ENCODE peak calls at places on chromosomes 12 and 14, in eight cellular contexts. N is stomach; L is WERI-Rb-1; Q is lower lobe of right lung; M is tibial artery; W is foreskin fibroblast; H is heart right ventricle; D is CD8-positive, alpha-beta T cell. U is an unnamed sample.

GRCh38 chr12:94553130-94553519 is 93.5 kb upstream of the CEP83 start:
- DNase-seq in W (peak), Q (no peak), M (no peak), N (no peak), D (no peak), H (no peak), L (no peak), U (no peak)

GRCh38 chr14:21219561-21220111 is 49.6 kb downstream of the HNRNPC start:
- DNase-seq in W (no peak), L (no peak), H (no peak), N (no peak), M (no peak), Q (no peak), D (no peak), U (no peak)

GRCh38 chr14:38868415-38869290 is 234.4 kb downstream of the SEC23A start:
- DNase-seq in H (no peak), N (no peak), D (no peak), L (no peak), Q (no peak), M (no peak), W (no peak), U (peak)

GRCh38 chr14:65414961-65415589 is 2.5 kb downstream of the FUT8 start:
- DNase-seq in M (no peak), W (peak), D (no peak), Q (no peak), L (no peak), H (peak), N (no peak), U (no peak)

GRCh38 chr12:16310934-16311333 is 33.4 kb upstream of the SLC15A5 start:
- DNase-seq in D (no peak), W (no peak), M (no peak), N (no peak), L (no peak), Q (no peak), H (no peak), U (no peak)

GRCh38 chr12:5258498-5258897 is 173.4 kb upstream of the NTF3 start:
- DNase-seq in N (no peak), L (no peak), H (no peak), W (peak), M (peak), D (no peak), Q (no peak), U (no peak)

GRCh38 chr12:104215638-104216297 is at the start of gene TXNRD1:
- DNase-seq in D (peak), N (peak), L (no peak), W (peak), M (peak), Q (peak), H (peak), U (no peak)

GRCh38 chr14:54803926-54804719 is 98.5 kb downstream of the GCH1 start:
- DNase-seq in L (no peak), Q (no peak), H (no peak), N (no peak), D (no peak), M (no peak), W (no peak), U (no peak)

GRCh38 chr12:12859690-12860089 is 31.7 kb upstream of the GPRC5A start:
- DNase-seq in W (no peak), H (no peak), N (no peak), Q (no peak), D (no peak), M (no peak), L (no peak), U (no peak)

GRCh38 chr12:49260831-49261363 is 4.0 kb upstream of the TUBA1C start:
- DNase-seq in W (no peak), H (no peak), M (no peak), L (no peak), Q (no peak), D (no peak), N (no peak), U (no peak)

GRCh38 chr12:49264466-49264872 is 413 bp upstream of the TUBA1C start:
- DNase-seq in L (no peak), N (peak), W (peak), M (no peak), D (no peak), H (no peak), Q (no peak), U (no peak)

GRCh38 chr12:49264873-49265792 is at the start of gene TUBA1C:
- DNase-seq in L (no peak), W (peak), H (peak), Q (peak), M (peak), N (peak), D (peak), U (peak)

GRCh38 chr12:49261726-49262125 is 3.2 kb upstream of the TUBA1C start:
- DNase-seq in H (no peak), N (no peak), W (peak), Q (no peak), M (no peak), L (no peak), D (no peak), U (no peak)

DNA sequence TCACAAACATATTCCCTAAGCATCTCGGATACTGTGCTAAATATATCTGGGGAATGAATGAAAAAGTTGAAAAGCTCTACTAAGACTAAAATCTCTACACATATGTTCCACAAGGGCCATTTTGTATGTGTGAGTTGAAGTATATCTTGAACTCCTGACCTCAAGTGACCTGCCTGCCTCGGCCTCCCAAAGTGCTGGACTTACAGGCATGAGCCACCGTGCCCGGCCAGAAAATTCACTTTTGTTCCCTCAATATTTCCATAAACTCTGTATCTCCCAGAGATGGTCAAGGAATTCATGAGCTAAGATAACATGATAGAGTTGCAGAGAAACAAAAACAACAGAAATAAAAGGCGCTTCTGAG is 1.5 kb upstream of the TUBA1C start:
- DNase-seq in W (no peak), D (no peak), N (no peak), M (no peak), L (no peak), Q (no peak), H (no peak), U (no peak)
- H3K4me3 ChIP-seq in W (no peak), D (no peak), N (no peak), M (no peak), L (no peak), Q (no peak), H (peak), U (peak)

DNA sequence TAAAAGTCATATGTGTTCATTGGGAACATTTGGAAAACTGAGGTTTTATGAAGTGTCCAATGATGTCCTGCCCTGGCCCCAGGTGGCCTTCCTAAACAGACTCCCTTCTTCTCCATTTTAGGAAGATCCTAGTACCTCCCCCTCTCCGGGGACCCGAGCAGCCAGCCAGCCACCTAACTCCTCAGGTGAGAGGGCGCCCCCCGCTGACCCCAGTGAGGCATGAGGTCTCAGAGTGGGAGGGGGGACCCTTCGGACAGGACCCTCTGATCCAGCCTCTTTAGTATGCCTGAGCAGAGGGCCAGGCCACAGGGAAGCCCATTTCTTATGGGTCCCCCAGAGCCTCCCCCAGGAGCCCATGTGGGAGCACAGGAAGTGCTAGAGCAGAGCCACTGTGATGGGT is 23.7 kb downstream of the DEGS2 start:
- DNase-seq in H (no peak), D (no peak), M (no peak), L (no peak), Q (no peak), W (no peak), N (no peak), U (no peak)
- TF ChIP-seq CTCF in H (no peak), D (no peak), M (no peak), L (peak), Q (no peak), W (no peak), N (no peak), U (peak)

DNA sequence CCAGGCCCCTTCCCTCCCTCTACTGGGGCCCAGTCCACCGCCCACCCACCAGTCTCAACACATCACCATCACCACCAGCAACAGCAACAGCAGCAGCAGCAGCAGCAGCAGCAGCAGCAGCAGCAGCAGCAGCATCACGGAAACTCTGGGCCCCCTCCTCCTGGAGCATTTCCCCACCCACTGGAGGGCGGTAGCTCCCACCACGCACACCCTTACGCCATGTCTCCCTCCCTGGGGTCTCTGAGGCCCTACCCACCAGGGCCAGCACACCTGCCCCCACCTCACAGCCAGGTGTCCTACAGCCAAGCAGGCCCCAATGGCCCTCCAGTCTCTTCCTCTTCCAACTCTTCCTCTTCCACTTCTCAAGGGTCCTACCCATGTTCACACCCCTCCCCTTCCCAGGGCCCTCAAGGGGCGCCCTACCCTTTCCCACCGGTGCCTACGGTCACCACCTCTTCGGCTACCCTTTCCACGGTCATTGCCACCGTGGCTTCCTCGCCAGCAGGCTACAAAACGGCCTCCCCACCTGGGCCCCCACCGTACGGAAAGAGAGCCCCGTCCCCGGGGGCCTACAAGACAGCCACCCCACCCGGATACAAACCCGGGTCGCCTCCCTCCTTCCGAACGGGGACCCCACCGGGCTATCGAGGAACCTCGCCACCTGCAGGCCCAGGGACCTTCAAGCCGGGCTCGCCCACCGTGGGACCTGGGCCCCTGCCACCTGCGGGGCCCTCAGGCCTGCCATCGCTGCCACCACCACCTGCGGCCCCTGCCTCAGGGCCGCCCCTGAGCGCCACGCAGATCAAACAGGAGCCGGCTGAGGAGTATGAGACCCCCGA is 6.8 kb upstream of the RNU7-1 start:
- DNase-seq in H (no peak), L (no peak), M (no peak), Q (no peak), N (no peak), D (peak), W (no peak), U (no peak)
- H3K4me3 ChIP-seq in H (peak), L (no peak), M (peak), Q (peak), N (peak), D (peak), W (peak), U (peak)

GRCh38 chr12:30567082-30567481 is 128.6 kb downstream of the IPO8 start:
- DNase-seq in L (no peak), Q (no peak), M (no peak), D (no peak), H (no peak), N (no peak), W (no peak), U (no peak)
- TF ChIP-seq CTCF in L (no peak), Q (no peak), M (no peak), D (no peak), H (no peak), N (no peak), W (no peak), U (no peak)

GRCh38 chr12:25195056-25195971 is at the start of the genes DNAI7 and ETFRF1:
- DNase-seq in D (peak), H (peak), M (peak), N (peak), Q (peak), W (peak), L (peak), U (peak)

GRCh38 chr12:25194722-25195055 is 271 bp downstream of the DNAI7 start:
- DNase-seq in M (no peak), L (no peak), D (no peak), Q (no peak), H (no peak), N (no peak), W (no peak), U (no peak)

GRCh38 chr12:25197608-25198007 is 2.6 kb downstream of the ETFRF1 start:
- DNase-seq in D (no peak), H (no peak), Q (no peak), L (no peak), W (no peak), M (no peak), N (no peak), U (no peak)

GRCh38 chr12:25189656-25190055 is 5.3 kb downstream of the DNAI7 start:
- DNase-seq in N (no peak), W (no peak), D (no peak), M (no peak), Q (no peak), H (no peak), L (no peak), U (no peak)

DNA sequence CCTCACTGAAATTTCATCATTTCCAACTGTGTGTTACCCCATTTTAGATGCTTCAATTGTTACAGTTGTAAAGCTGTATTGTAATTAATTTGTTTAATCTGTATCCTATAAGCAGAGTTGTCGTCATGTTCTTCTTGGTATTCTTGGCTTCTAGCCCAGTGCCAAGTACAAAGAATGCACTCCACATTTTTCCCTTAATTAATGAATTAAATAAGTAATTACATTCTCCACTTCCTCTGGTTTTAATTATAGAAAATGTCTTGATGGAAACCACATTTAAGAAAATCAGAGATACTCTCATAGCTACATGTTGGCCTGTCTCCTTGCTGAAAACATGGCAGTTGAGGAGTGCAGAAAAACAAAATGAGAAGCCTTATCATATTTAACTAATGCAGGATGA is 749 bp downstream of the DNAI7 start:
- DNase-seq in D (no peak), H (no peak), L (no peak), W (no peak), Q (no peak), N (no peak), M (no peak), U (no peak)
- H3K4me3 ChIP-seq in D (peak), H (peak), L (no peak), W (peak), Q (peak), N (peak), M (peak), U (peak)

DNA sequence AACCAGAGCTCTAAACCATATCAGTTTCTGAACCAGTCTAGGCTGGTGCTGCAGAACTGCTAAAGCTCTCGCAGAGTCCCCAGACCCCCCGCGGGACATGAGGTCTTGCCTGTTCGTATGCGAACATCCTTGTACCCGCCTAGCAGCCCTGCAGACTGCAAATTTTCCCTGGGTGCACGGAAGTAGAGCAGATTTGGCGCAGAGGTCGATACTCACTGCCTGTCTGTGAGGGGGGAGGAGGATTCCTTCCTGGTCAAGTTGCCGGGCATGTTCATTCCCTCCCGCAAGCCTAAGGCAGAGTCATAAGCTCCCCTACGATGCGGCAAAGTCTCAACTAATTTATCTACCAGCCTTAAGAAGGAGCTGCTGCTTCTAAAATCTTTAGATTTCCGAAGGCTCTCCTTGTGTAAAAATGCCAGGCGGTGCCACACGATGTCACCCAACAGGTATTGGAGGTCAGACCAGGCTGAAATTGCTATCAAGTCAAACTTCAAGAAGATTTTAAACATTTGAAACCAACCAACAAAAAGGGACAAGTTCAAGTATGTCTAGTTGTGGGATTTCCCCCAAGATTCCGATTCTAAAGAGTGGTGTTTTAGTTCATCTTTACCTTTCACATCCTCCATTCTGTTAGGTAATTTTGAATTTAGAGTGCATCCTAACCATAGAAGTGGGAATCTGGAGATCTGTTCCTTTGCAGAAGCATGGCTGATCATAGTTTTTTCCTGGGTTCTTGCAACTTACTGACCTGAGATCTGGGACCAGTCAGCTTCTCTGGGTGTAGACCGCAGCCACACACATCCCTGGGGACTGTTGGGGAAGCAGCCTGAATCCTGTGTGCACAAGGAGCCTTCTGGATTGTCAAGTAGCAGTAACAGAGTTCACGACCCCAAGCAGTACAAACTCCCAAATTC is 1.6 kb upstream of the PAX9 start:
- DNase-seq in Q (no peak), N (no peak), L (no peak), W (no peak), M (no peak), D (no peak), H (no peak), U (no peak)
- TF ChIP-seq CTCF in Q (no peak), N (no peak), L (no peak), W (no peak), M (no peak), D (no peak), H (no peak), U (no peak)

GRCh38 chr12:48119834-48120195 is 651 bp downstream of the PFKM start:
- DNase-seq in H (no peak), M (no peak), W (no peak), L (no peak), N (no peak), Q (no peak), D (no peak), U (no peak)

GRCh38 chr12:48119078-48119833 is at the start of gene PFKM:
- DNase-seq in M (peak), N (peak), L (peak), W (peak), D (peak), H (peak), Q (peak), U (peak)

GRCh38 chr12:48122065-48122834 is 3.1 kb downstream of the PFKM start:
- DNase-seq in Q (no peak), M (no peak), N (no peak), W (no peak), L (no peak), D (no peak), H (peak), U (no peak)

GRCh38 chr12:48123169-48123568 is 4.0 kb downstream of the PFKM start:
- DNase-seq in H (no peak), W (no peak), N (no peak), D (no peak), L (no peak), M (no peak), Q (no peak), U (no peak)

GRCh38 chr12:48121522-48121921 is 2.4 kb downstream of the PFKM start:
- DNase-seq in W (no peak), L (no peak), M (no peak), N (no peak), D (no peak), H (no peak), Q (no peak), U (no peak)
- H3K4me3 ChIP-seq in W (no peak), L (no peak), M (no peak), N (no peak), D (no peak), H (no peak), Q (no peak), U (no peak)

GRCh38 chr14:75259510-75259855 is 19.1 kb upstream of the FOS start:
- DNase-seq in W (peak), H (no peak), D (no peak), Q (no peak), M (no peak), N (no peak), L (peak), U (no peak)
- TF ChIP-seq CTCF in W (peak), H (no peak), D (no peak), Q (no peak), M (peak), N (no peak), L (peak), U (no peak)

DNA sequence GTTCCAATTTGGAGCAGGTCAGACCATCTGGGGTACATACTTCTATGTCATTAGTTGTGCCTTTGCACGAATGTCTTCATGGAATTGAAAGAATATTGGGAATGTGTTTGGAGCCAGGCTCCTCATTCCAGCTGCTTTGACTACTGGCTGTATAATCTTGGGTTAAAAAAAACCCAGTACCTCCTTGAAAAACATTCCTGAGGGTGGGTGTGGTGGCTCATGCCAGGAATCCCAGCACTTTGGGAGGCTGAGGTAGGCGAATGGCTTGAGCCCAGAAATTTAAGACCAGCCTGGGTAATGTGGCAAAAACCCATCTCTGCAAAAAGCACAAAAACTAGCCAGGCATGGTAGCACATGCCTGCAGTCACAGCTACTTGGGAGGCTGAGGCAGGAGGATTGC is 125.6 kb downstream of the TTC8 start:
- DNase-seq in W (no peak), D (no peak), L (no peak), M (no peak), N (no peak), Q (no peak), H (no peak), U (no peak)
- H3K4me3 ChIP-seq in W (no peak), D (no peak), L (no peak), M (no peak), N (no peak), Q (no peak), H (no peak), U (no peak)

GRCh38 chr12:61504396-61505115 is 755.6 kb upstream of the USP15 start:
- DNase-seq in D (no peak), W (no peak), Q (no peak), H (no peak), L (no peak), N (no peak), M (no peak), U (peak)
- TF ChIP-seq CTCF in D (no peak), W (no peak), Q (no peak), H (no peak), L (no peak), N (no peak), M (no peak), U (no peak)

U was measured in LNCaP clone FGC.